ENCODE peak calls at places on chromosomes 1 and 21, in five cellular contexts. P, L, I, T and N are unnamed samples.

GRCh38 chr1:40855513-40855912 is 6.7 kb downstream of the CITED4 start:
- DNase-seq in P (no peak), L (peak; percentile 12), I (no peak), T (no peak), N (no peak)

GRCh38 chr1:200184196-200184595 is 156.7 kb downstream of the NR5A2 start:
- DNase-seq in P (peak; percentile 92), L (no peak), I (no peak), T (peak; percentile 99), N (no peak)

GRCh38 chr1:171739646-171740045 is 2.2 kb downstream of the VAMP4 start:
- DNase-seq in P (no peak), L (no peak), I (no peak), T (peak; percentile 50), N (no peak)

GRCh38 chr1:39434797-39435395 is 56.5 kb upstream of the BMP8A start:
- DNase-seq in P (no peak), L (no peak), I (no peak), T (no peak), N (no peak)

GRCh38 chr1:13617108-13617507 is 33.5 kb downstream of the PDPN start:
- DNase-seq in P (no peak), L (no peak), I (no peak), T (no peak), N (no peak)

GRCh38 chr1:56709269-56709880 is 64.3 kb downstream of the PRKAA2 start:
- DNase-seq in P (peak; percentile 62), L (no peak), I (peak; percentile 31), T (peak; percentile 68), N (no peak)

GRCh38 chr1:232911027-232911599 is 39.3 kb upstream of the NTPCR start:
- DNase-seq in P (no peak), L (no peak), I (no peak), T (no peak), N (no peak)

GRCh38 chr1:228903573-228904122 is 168.4 kb downstream of the RHOU start:
- DNase-seq in P (no peak), L (no peak), I (no peak), T (no peak), N (no peak)

GRCh38 chr1:22352896-22353295 is 98.8 kb upstream of the ZBTB40 start:
- DNase-seq in P (no peak), L (no peak), I (no peak), T (no peak), N (no peak)

GRCh38 chr1:53350853-53351767 is 23.2 kb upstream of the LRP8 start:
- DNase-seq in P (no peak), L (no peak), I (no peak), T (no peak), N (no peak)

GRCh38 chr1:160411231-160411630 is 10.9 kb downstream of the VANGL2 start:
- DNase-seq in P (no peak), L (no peak), I (no peak), T (no peak), N (no peak)

GRCh38 chr1:246689409-246689997 is 34.7 kb upstream of the SCCPDH start:
- DNase-seq in P (peak; percentile 80), L (peak; percentile 12), I (peak; percentile 85), T (peak; percentile 69), N (peak; percentile 23)

GRCh38 chr1:188249813-188250212 is 1421.1 kb downstream of the PLA2G4A start:
- DNase-seq in P (no peak), L (no peak), I (no peak), T (no peak), N (no peak)

GRCh38 chr1:177122461-177122860 is 42.1 kb downstream of the ASTN1 start:
- DNase-seq in P (no peak), L (no peak), I (no peak), T (no peak), N (no peak)

GRCh38 chr1:218383681-218384080 is 38.5 kb downstream of the TGFB2 start:
- DNase-seq in P (no peak), L (no peak), I (no peak), T (peak; percentile 49), N (no peak)

GRCh38 chr21:44854391-44854663 is 19.2 kb downstream of the PTTG1IP start:
- DNase-seq in P (no peak), L (no peak), I (peak; percentile 46), T (no peak), N (no peak)

GRCh38 chr1:66613187-66613586 is 79.2 kb downstream of the SGIP1 start:
- DNase-seq in P (no peak), L (no peak), I (no peak), T (no peak), N (no peak)

GRCh38 chr1:183841950-183842816 is 37.3 kb downstream of the RGL1 start:
- DNase-seq in P (no peak), L (no peak), I (no peak), T (peak; percentile 62), N (no peak)

GRCh38 chr1:78225153-78225552 is 179.4 kb downstream of the GIPC2 start:
- DNase-seq in P (peak; percentile 75), L (no peak), I (no peak), T (peak; percentile 30), N (no peak)

GRCh38 chr1:48093147-48093546 is 96.0 kb upstream of the TRABD2B start:
- DNase-seq in P (no peak), L (no peak), I (no peak), T (no peak), N (no peak)

GRCh38 chr1:24993871-24994270 is 63.8 kb upstream of the RUNX3 start:
- DNase-seq in P (no peak), L (no peak), I (no peak), T (no peak), N (no peak)

GRCh38 chr1:225866061-225866844 is 15.9 kb downstream of the TMEM63A start:
- DNase-seq in P (no peak), L (peak; percentile 62), I (no peak), T (peak; percentile 48), N (no peak)

GRCh38 chr1:150976879-150977694 is 2.5 kb upstream of the CERS2 start:
- DNase-seq in P (no peak), L (peak; percentile 63), I (peak; percentile 90), T (peak; percentile 85), N (no peak)

GRCh38 chr1:221045842-221046831 is 166.9 kb downstream of the HLX start:
- DNase-seq in P (no peak), L (no peak), I (no peak), T (no peak), N (no peak)

GRCh38 chr1:21946836-21947587 is 9.9 kb upstream of the HSPG2 start:
- DNase-seq in P (no peak), L (no peak), I (peak; percentile 55), T (no peak), N (no peak)

GRCh38 chr21:46345861-46346260 is 21.9 kb downstream of the PCNT start:
- DNase-seq in P (no peak), L (no peak), I (no peak), T (no peak), N (no peak)

GRCh38 chr1:243253211-243253926 is 1.7 kb downstream of the CEP170 start:
- DNase-seq in P (no peak), L (no peak), I (peak; percentile 22), T (peak; percentile 15), N (no peak)